ENCODE peak calls at places on chromosomes 6 and 20, in nine cellular contexts. G, A, Q, P, H, R, O, Y and V are unnamed samples. For H3K4me1, the result is how much of the 10 kb centered on the place peaks cover.

GRCh38 chr20:3646067-3646440 is 17.1 kb downstream of the GFRA4 start:
- DNase-seq in Q (no peak), A (no peak), H (no peak), R (no peak), P (no peak), Y (peak), G (peak), O (no peak), V (no peak)

GRCh38 chr6:127201321-127201720 is 65.3 kb upstream of the RNF146 start:
- DNase-seq in G (peak), O (peak), A (no peak), P (no peak), Q (no peak), H (no peak), R (no peak), Y (peak), V (no peak)

GRCh38 chr20:59324441-59324840 is 24.0 kb downstream of the EDN3 start:
- DNase-seq in P (no peak), R (peak), H (no peak), G (no peak), A (no peak), O (no peak), Q (no peak), Y (no peak), V (no peak)

GRCh38 chr6:44576132-44576601 is 188.7 kb downstream of the CDC5L start:
- DNase-seq in Q (peak), A (no peak), O (peak), G (peak), H (no peak), R (no peak), Y (peak), P (no peak), V (no peak)

GRCh38 chr20:35018578-35019371 is 63.1 kb downstream of the MYH7B start:
- DNase-seq in O (no peak), A (no peak), G (peak), P (no peak), Y (no peak), Q (no peak), R (no peak), H (no peak), V (no peak)

GRCh38 chr6:31393932-31394331 is 9.5 kb upstream of the MICA start:
- DNase-seq in O (no peak), A (no peak), Y (peak), Q (no peak), H (no peak), P (no peak), G (no peak), R (no peak), V (no peak)

GRCh38 chr20:32574296-32575226 is 10.6 kb downstream of the NOL4L start:
- DNase-seq in R (no peak), Y (peak), O (peak), Q (no peak), P (peak), G (peak), A (no peak), H (no peak), V (no peak)

GRCh38 chr6:4585682-4586468 is 190.3 kb upstream of the CDYL start:
- DNase-seq in H (no peak), G (no peak), A (no peak), Y (no peak), P (no peak), Q (no peak), O (no peak), R (no peak), V (no peak)

GRCh38 chr6:113406051-113406695 is 451.0 kb upstream of the MARCKS start:
- DNase-seq in G (no peak), R (no peak), H (no peak), P (no peak), A (no peak), Y (no peak), Q (no peak), O (no peak), V (no peak)

GRCh38 chr6:41581381-41581991 is 35.3 kb downstream of the FOXP4 start:
- DNase-seq in R (peak), Y (peak), H (no peak), O (peak), P (no peak), A (peak), Q (no peak), G (peak), V (no peak)

GRCh38 chr20:34604980-34605788 is 46.7 kb downstream of the MAP1LC3A start:
- DNase-seq in R (no peak), Q (no peak), A (no peak), O (peak), G (peak), Y (peak), H (no peak), P (no peak), V (no peak)

GRCh38 chr20:57748601-57749130 is 38.9 kb upstream of the PMEPA1 start:
- DNase-seq in H (peak), O (peak), Q (peak), A (peak), P (peak), Y (peak), G (peak), R (peak), V (no peak)

GRCh38 chr20:22499475-22500174 is 84.7 kb downstream of the FOXA2 start:
- DNase-seq in R (no peak), Y (no peak), G (no peak), P (no peak), Q (peak), H (no peak), O (no peak), A (no peak), V (no peak)

GRCh38 chr6:132199343-132199742 is 201.9 kb downstream of the MOXD1 start:
- DNase-seq in G (peak), H (no peak), A (no peak), R (no peak), Q (no peak), Y (peak), O (peak), P (no peak), V (no peak)

GRCh38 chr6:31689249-31690110 is 8.6 kb upstream of the LY6G5C start:
- DNase-seq in O (no peak), A (no peak), H (no peak), Y (no peak), R (no peak), Q (no peak), P (no peak), G (no peak), V (no peak)

GRCh38 chr20:20562507-20562906 is 149.9 kb downstream of the RALGAPA2 start:
- DNase-seq in H (no peak), Y (no peak), R (no peak), A (no peak), Q (no peak), P (no peak), O (no peak), G (no peak), V (no peak)

GRCh38 chr20:24823176-24823575 is 125.9 kb upstream of the CST7 start:
- DNase-seq in R (no peak), Y (no peak), P (no peak), O (no peak), G (no peak), Q (no peak), H (no peak), A (no peak), V (no peak)

GRCh38 chr6:134822920-134823430 is 126.9 kb downstream of the ALDH8A1 start:
- DNase-seq in Q (peak), R (peak), P (peak), O (peak), H (peak), G (peak), A (no peak), Y (peak), V (peak)

GRCh38 chr6:46350714-46351113 is 140.5 kb downstream of the RCAN2 start:
- DNase-seq in O (no peak), Y (no peak), R (no peak), Q (no peak), A (no peak), G (no peak), H (no peak), P (no peak), V (no peak)

GRCh38 chr20:7038029-7038428 is 270.5 kb downstream of the BMP2 start:
- DNase-seq in A (no peak), H (no peak), Q (no peak), G (no peak), P (no peak), O (peak), R (no peak), Y (no peak), V (no peak)

GRCh38 chr20:56163806-56164205 is 84.7 kb upstream of the MC3R start:
- DNase-seq in R (no peak), O (no peak), Y (no peak), G (no peak), H (no peak), P (no peak), Q (no peak), A (no peak), V (peak)

GRCh38 chr20:53850318-53850717 is 220.1 kb downstream of the BCAS1 start:
- DNase-seq in H (no peak), A (no peak), R (no peak), G (no peak), O (no peak), Y (no peak), P (no peak), Q (no peak), V (no peak)

GRCh38 chr20:59561228-59561605 is 43.1 kb upstream of the PHACTR3 start:
- DNase-seq in G (no peak), P (no peak), A (no peak), H (no peak), Y (no peak), Q (no peak), O (no peak), R (no peak), V (no peak)

GRCh38 chr20:58660855-58661254 is 9.8 kb downstream of the STX16 start:
- DNase-seq in O (no peak), P (no peak), R (peak), G (no peak), H (no peak), Q (no peak), A (no peak), Y (no peak), V (no peak)

GRCh38 chr6:9783567-9783966 is 631.3 kb downstream of the TFAP2A start:
- DNase-seq in H (no peak), R (no peak), O (no peak), G (peak), Y (peak), Q (no peak), A (no peak), P (no peak), V (no peak)

GRCh38 chr20:32741151-32741550 is 2.1 kb downstream of the COMMD7 start:
- DNase-seq in Y (no peak), H (no peak), R (no peak), G (no peak), Q (no peak), O (no peak), A (no peak), P (no peak), V (no peak)

GRCh38 chr20:46963758-46964181 is 69.1 kb downstream of the EYA2 start:
- DNase-seq in R (peak), Y (peak), G (no peak), P (no peak), A (no peak), Q (no peak), H (no peak), O (no peak), V (peak)

GRCh38 chr20:9792674-9793073 is 46.2 kb downstream of the PAK5 start:
- DNase-seq in Y (no peak), Q (no peak), R (no peak), P (no peak), A (no peak), G (no peak), H (no peak), O (no peak), V (no peak)

GRCh38 chr20:21643417-21643816 is 62.0 kb upstream of the PAX1 start:
- DNase-seq in Y (no peak), R (no peak), A (no peak), O (no peak), G (no peak), P (no peak), H (no peak), Q (no peak), V (no peak)

GRCh38 chr20:478010-478948 is 15.9 kb upstream of the TBC1D20 start:
- DNase-seq in O (peak), A (no peak), Y (peak), Q (no peak), R (no peak), P (no peak), G (peak), H (no peak), V (no peak)

GRCh38 chr20:36399147-36399968 is 93.2 kb downstream of the DLGAP4 start:
- DNase-seq in R (peak), Q (peak), O (no peak), A (no peak), G (peak), P (no peak), H (peak), Y (peak), V (peak)

GRCh38 chr6:92122746-92123145 is 1296.6 kb downstream of the EPHA7 start:
- DNase-seq in A (no peak), Y (peak), Q (no peak), H (no peak), P (no peak), G (peak), O (no peak), R (no peak), V (peak)

GRCh38 chr6:46491201-46491788 is at the start of gene RCAN2:
- DNase-seq in R (peak), P (peak), Y (peak), O (no peak), A (peak), Q (peak), H (peak), G (peak), V (peak)

GRCh38 chr6:119158057-119158848 is 79.8 kb upstream of the FAM184A start:
- DNase-seq in R (peak), O (peak), A (peak), H (no peak), G (peak), Y (peak), Q (no peak), P (no peak), V (no peak)

GRCh38 chr6:72524011-72524645 is 97.7 kb upstream of the KCNQ5 start:
- DNase-seq in G (no peak), H (no peak), Y (no peak), R (no peak), Q (no peak), P (no peak), A (no peak), O (no peak), V (no peak)

GRCh38 chr6:16092140-16092539 is 36.7 kb upstream of the MYLIP start:
- DNase-seq in H (no peak), O (no peak), Q (no peak), Y (no peak), R (no peak), A (no peak), P (no peak), G (no peak), V (no peak)

GRCh38 chr6:22036699-22037098 is 260.1 kb downstream of the PRL start:
- DNase-seq in A (no peak), H (no peak), Y (no peak), Q (no peak), G (no peak), O (no peak), P (no peak), R (no peak), V (no peak)

DNA sequence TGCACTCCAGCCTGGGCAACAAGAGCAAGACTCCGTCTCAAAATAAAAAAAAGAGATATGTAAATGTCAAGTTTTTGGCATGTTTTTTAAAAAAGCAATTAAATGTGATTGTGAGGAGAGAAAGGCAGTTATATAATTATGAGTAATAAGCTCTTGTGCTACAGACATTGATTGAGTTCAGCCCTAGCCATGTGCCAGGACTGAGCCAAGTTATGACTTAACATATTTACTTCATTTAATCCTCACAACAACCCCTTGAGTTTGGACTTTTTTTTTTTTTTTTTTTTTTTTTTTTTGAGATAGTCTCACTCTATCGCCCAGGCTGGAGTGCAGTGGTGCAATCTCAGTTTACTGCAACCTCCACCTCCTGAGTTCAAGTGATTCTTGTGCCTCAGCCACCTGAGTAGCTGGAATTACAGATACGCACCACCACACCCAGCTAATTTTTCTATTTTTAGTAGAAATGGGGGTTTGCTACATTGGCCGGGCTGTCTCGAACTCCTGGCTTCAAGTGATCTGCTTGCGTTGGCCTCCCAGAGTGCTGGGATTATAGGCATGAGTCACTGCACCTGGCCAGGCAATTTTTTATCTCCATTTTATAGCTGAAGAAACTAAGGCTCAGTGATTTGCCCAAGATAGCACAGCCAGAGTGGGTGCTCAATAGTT is 15.0 kb upstream of the CSE1L start:
- DNase-seq in A (no peak), Q (no peak), G (no peak), H (no peak), Y (no peak), R (peak), P (no peak), O (no peak), V (no peak)
- H3K27ac ChIP-seq in A (peak), Q (no peak), G (no peak), H (no peak), Y (no peak), R (peak), P (no peak), O (no peak), V (no peak)

DNA sequence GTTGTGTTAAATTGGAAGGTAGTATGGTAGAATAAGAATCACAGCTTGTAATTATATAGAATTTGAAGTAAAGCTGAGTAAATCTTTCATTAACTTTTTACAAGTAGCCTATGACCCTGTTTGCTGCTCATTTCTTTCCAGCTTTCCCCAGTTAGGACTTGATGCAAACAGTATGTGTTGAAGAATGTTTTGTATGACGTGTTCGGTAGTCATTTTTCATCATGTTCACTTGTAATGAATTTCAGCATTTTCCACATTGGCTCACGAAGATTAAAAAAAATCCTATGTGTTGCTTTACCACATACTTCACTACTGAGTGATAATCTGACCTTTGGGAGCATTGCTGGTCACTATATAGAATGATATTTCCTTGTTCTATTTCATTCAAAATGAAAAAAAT is 162.4 kb downstream of the CDKAL1 start:
- DNase-seq in R (no peak), P (no peak), G (peak), Q (no peak), Y (peak), A (no peak), H (no peak), O (peak), V (no peak)
- H3K4me1 ChIP-seq in R (under half), P (under half), G (under half), Q (under half), Y (under half), A (under half), H (under half), O (under half), V (under half)

GRCh38 chr6:35216832-35217811 is 3.4 kb downstream of the SCUBE3 start:
- DNase-seq in H (no peak), O (no peak), Y (no peak), A (no peak), R (peak), G (no peak), P (no peak), Q (no peak), V (no peak)

GRCh38 chr6:35216412-35216732 is 2.6 kb downstream of the SCUBE3 start:
- DNase-seq in Y (no peak), A (no peak), Q (no peak), O (no peak), P (no peak), G (no peak), H (no peak), R (no peak), V (no peak)

GRCh38 chr6:35219683-35220326 is 6.0 kb downstream of the SCUBE3 start:
- DNase-seq in R (no peak), Y (peak), H (no peak), Q (no peak), O (peak), P (no peak), G (no peak), A (no peak), V (no peak)

GRCh38 chr6:35218456-35218855 is 4.7 kb downstream of the SCUBE3 start:
- DNase-seq in A (no peak), G (no peak), Y (no peak), P (no peak), O (no peak), H (no peak), Q (no peak), R (no peak), V (no peak)

DNA sequence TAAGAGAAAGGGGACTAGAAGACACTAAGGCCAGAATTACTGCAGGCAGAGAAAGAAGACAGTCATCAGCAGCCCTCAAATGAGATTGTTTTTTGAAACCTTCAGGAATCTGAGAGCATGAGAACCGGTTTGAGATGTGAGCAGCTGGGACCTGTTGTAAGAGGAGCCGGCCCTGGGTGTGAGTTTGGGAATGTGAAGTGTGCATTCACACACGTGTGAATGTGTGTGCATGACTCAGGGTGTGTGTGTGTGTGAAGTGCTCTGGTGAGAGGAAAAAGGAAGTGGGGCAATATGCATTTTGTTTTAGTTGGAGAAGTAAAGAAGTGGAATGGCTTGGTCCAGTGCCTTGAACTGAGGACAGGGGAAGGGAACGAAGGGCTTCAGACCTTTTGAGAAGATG is 4.3 kb downstream of the SCUBE3 start:
- DNase-seq in O (peak), P (no peak), H (no peak), G (peak), R (peak), Y (peak), A (no peak), Q (no peak), V (no peak)
- H3K27ac ChIP-seq in O (no peak), P (no peak), H (no peak), G (peak), R (peak), Y (peak), A (peak), Q (no peak), V (no peak)

DNA sequence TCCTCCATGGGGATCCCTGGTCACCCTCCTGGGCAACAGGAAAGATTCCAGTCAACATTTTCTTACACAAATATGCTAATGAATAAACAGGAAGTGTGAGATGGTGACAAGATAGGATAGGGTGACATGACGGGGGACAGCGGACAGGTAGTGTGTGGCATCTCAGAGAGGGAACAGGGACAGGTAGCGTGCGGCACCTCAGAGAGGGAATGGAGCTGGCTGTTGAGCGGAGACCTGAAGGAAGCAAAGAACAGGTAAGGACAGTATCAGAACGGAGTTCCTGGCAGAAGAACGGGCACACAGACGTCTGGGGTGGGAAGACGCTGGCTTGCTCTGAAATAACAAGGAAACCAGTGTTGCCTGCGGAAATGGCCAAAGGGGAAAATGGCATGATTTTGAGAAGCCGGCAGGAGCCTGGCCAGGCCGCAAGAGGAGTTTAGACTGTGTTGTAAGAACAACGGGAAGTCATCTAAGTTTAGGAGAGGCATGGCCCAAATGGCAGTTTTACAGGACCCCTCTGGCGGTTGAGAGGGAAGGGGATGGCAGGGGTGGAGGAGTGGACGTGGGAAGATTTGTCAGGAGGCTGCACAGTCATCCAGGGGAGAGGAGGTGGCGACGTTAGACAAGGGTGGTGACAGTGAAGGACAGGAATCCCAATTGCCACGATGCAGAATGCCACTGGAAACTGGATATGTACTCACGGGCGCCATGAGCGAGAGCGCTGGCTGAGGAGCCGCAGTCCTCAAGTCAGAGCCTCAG is 111.6 kb downstream of the JPH2 start:
- DNase-seq in H (no peak), Y (no peak), G (no peak), Q (no peak), R (no peak), O (no peak), A (no peak), P (peak), V (no peak)
- H3K4me1 ChIP-seq in H (under half), Y (under half), G (under half), Q (under half), R (under half), O (under half), A (under half), P (under half), V (under half)